ENCODE peak calls at places on chromosome 1, in seven cellular contexts. Q, G, Z, X, O, E and J are unnamed samples.

GRCh38 chr1:244662604-244663003 is 9.7 kb downstream of the DESI2 start:
- DNase-seq in Q (no peak), E (no peak), X (no peak), G (no peak), O (no peak), Z (no peak), J (no peak)

GRCh38 chr1:11413907-11414495 is 65.0 kb upstream of the DISP3 start:
- DNase-seq in G (no peak), E (no peak), O (no peak), Z (no peak), Q (no peak), X (no peak), J (no peak)

GRCh38 chr1:151820940-151821339 is 10.7 kb downstream of the RORC start:
- DNase-seq in Z (no peak), X (no peak), O (no peak), Q (peak; percentile 92), G (no peak), E (no peak), J (peak; percentile 91)

GRCh38 chr1:111190931-111191451 is 9.5 kb downstream of the DENND2D start:
- DNase-seq in G (no peak), Q (no peak), E (no peak), X (no peak), O (peak; percentile 61), Z (peak; percentile 64), J (no peak)

GRCh38 chr1:214004014-214004413 is 16.2 kb downstream of the PROX1 start:
- DNase-seq in Z (no peak), G (no peak), Q (no peak), E (no peak), X (no peak), O (no peak), J (no peak)

GRCh38 chr1:152501704-152502103 is 8.9 kb upstream of the LCE5A start:
- DNase-seq in O (no peak), G (no peak), Z (no peak), Q (no peak), X (no peak), E (no peak), J (no peak)

GRCh38 chr1:170221031-170221430 is 75.3 kb downstream of the NTMT2 start:
- DNase-seq in Z (peak; percentile 89), X (no peak), E (no peak), Q (no peak), O (no peak), G (no peak), J (no peak)

GRCh38 chr1:10704383-10704882 is 92.0 kb downstream of the CASZ1 start:
- DNase-seq in E (no peak), Z (no peak), O (no peak), X (no peak), G (no peak), Q (no peak), J (peak; percentile 49)

GRCh38 chr1:205199090-205199930 is 12.2 kb downstream of the DSTYK start:
- DNase-seq in Z (no peak), Q (no peak), E (peak; percentile 29), O (peak; percentile 70), X (no peak), G (no peak), J (no peak)

GRCh38 chr1:99397029-99397428 is 132.7 kb downstream of the PLPPR4 start:
- DNase-seq in E (no peak), Q (no peak), G (no peak), Z (peak; percentile 2), O (peak; percentile 2), X (no peak), J (no peak)

GRCh38 chr1:17045140-17045539 is 8.7 kb downstream of the SDHB start:
- DNase-seq in Q (no peak), Z (no peak), O (no peak), E (no peak), G (no peak), X (no peak), J (no peak)

GRCh38 chr1:116002781-116003455 is 26.6 kb downstream of the SLC22A15 start:
- DNase-seq in E (no peak), G (no peak), X (no peak), O (no peak), Q (no peak), Z (no peak), J (no peak)

GRCh38 chr1:34549199-34549598 is 205.6 kb upstream of the GJB5 start:
- DNase-seq in Z (no peak), E (no peak), G (no peak), Q (peak; percentile 4), X (no peak), O (no peak), J (no peak)

GRCh38 chr1:8343464-8344001 is 25.6 kb downstream of the SLC45A1 start:
- DNase-seq in O (peak; percentile 98), X (no peak), E (no peak), Q (no peak), Z (peak; percentile 95), G (peak; percentile 92), J (no peak)

GRCh38 chr1:63935148-63935547 is 161.3 kb downstream of the ROR1 start:
- DNase-seq in O (no peak), Q (peak; percentile 35), Z (no peak), G (no peak), E (no peak), X (no peak), J (peak; percentile 27)

GRCh38 chr1:25771246-25772114 is 28.5 kb upstream of the SELENON start:
- DNase-seq in X (no peak), O (peak; percentile 5), Z (no peak), Q (peak; percentile 51), E (no peak), G (no peak), J (peak; percentile 24)

GRCh38 chr1:247228133-247228532 is 27.7 kb upstream of the VN1R5 start:
- DNase-seq in Q (no peak), E (no peak), O (peak; percentile 45), X (no peak), Z (peak; percentile 41), G (no peak), J (no peak)